ENCODE peak calls at places on chromosomes 7 and 10, in four cellular contexts. Z is epithelial cell of esophagus, W is WERI-Rb-1, V is NCI-H1105. B is an unnamed sample.

GRCh38 chr10:13816195-13816926 is 229.6 kb downstream of the PRPF18 start:
- DNase-seq in W (no peak), V (peak; percentile 40), Z (no peak), B (no peak)

GRCh38 chr7:73879977-73880681 is 19.2 kb downstream of the TMEM270 start:
- DNase-seq in V (no peak), W (no peak), Z (no peak), B (no peak)

GRCh38 chr7:30278849-30279505 is 5.4 kb upstream of the ZNRF2 start:
- DNase-seq in W (no peak), Z (no peak), V (no peak), B (no peak)

GRCh38 chr10:62058896-62059423 is 157.5 kb downstream of the ARID5B start:
- DNase-seq in V (no peak), W (no peak), Z (no peak), B (no peak)

GRCh38 chr10:17423641-17424186 is 30.7 kb downstream of the ST8SIA6 start:
- DNase-seq in W (no peak), Z (peak; percentile 16), V (no peak), B (no peak)

GRCh38 chr7:158271646-158272045 is 316.0 kb downstream of the PTPRN2 start:
- DNase-seq in W (no peak), Z (no peak), V (no peak), B (no peak)

GRCh38 chr10:116538461-116538860 is 7.3 kb upstream of the PNLIP start:
- DNase-seq in W (no peak), V (no peak), Z (peak; percentile 75), B (peak; percentile 60)

GRCh38 chr10:119686465-119687191 is 35.4 kb downstream of the BAG3 start:
- DNase-seq in W (peak; percentile 80), V (no peak), Z (peak; percentile 94), B (peak; percentile 92)

GRCh38 chr7:117036836-117037235 is 83.5 kb downstream of the ST7 start:
- DNase-seq in W (no peak), Z (no peak), V (no peak), B (no peak)

GRCh38 chr10:66215005-66215404 is 710.8 kb upstream of the LRRTM3 start:
- DNase-seq in V (no peak), Z (peak; percentile 5), W (no peak), B (peak; percentile 63)